ENCODE peak calls at places on chromosomes 6 and 20, in six cellular contexts. P is GM23338, Z is K562, L is heart right ventricle, C is A549, D is lower lobe of right lung. M is an unnamed sample.

GRCh38 chr6:111011360-111012142 is 29.7 kb downstream of the RPF2 start:
- DNase-seq in P (peak; percentile 64), Z (no peak), L (no peak), C (peak; percentile 30), D (no peak), M (peak; percentile 67)

GRCh38 chr20:792248-792647 is 23.9 kb upstream of the SLC52A3 start:
- DNase-seq in P (peak; percentile 32), Z (no peak), L (no peak), C (no peak), D (no peak), M (no peak)

GRCh38 chr6:21500894-21501293 is 92.7 kb upstream of the SOX4 start:
- DNase-seq in P (no peak), Z (no peak), L (no peak), C (no peak), D (no peak), M (no peak)

GRCh38 chr6:126600258-126600916 is 260.5 kb downstream of the CENPW start:
- DNase-seq in P (no peak), Z (no peak), L (no peak), C (no peak), D (no peak), M (no peak)

GRCh38 chr20:59518881-59519706 is 85.2 kb upstream of the PHACTR3 start:
- DNase-seq in P (peak; percentile 85), Z (peak; percentile 57), L (no peak), C (peak; percentile 65), D (no peak), M (peak; percentile 63)

GRCh38 chr6:16757332-16757731 is 3.9 kb downstream of the ATXN1 start:
- DNase-seq in P (no peak), Z (no peak), L (no peak), C (no peak), D (no peak), M (peak; percentile 52)

GRCh38 chr20:11851646-11852045 is 66.0 kb upstream of the BTBD3 start:
- DNase-seq in P (no peak), Z (no peak), L (no peak), C (no peak), D (no peak), M (no peak)

GRCh38 chr20:44011251-44011940 is 96.7 kb downstream of the TOX2 start:
- DNase-seq in P (no peak), Z (no peak), L (no peak), C (no peak), D (no peak), M (peak; percentile 46)

GRCh38 chr20:32623667-32624157 is 38.6 kb upstream of the NOL4L start:
- DNase-seq in P (peak; percentile 82), Z (no peak), L (no peak), C (no peak), D (no peak), M (no peak)

GRCh38 chr6:111918825-111919224 is 45.6 kb upstream of the FYN start:
- DNase-seq in P (no peak), Z (no peak), L (peak; percentile 8), C (no peak), D (no peak), M (no peak)

GRCh38 chr6:42093582-42094329 is 43.4 kb downstream of the TAF8 start:
- DNase-seq in P (peak; percentile 77), Z (peak; percentile 67), L (no peak), C (no peak), D (no peak), M (no peak)

GRCh38 chr20:1811621-1812498 is 83.3 kb upstream of the SIRPA start:
- DNase-seq in P (peak; percentile 56), Z (no peak), L (no peak), C (peak; percentile 25), D (no peak), M (no peak)

GRCh38 chr6:142706200-142706599 is 238.8 kb downstream of the HIVEP2 start:
- DNase-seq in P (no peak), Z (no peak), L (no peak), C (no peak), D (no peak), M (no peak)

GRCh38 chr20:37075932-37076685 is 19.7 kb downstream of the RBL1 start:
- DNase-seq in P (no peak), Z (no peak), L (no peak), C (no peak), D (no peak), M (no peak)

GRCh38 chr6:80165143-80165542 is 58.7 kb downstream of the BCKDHB start:
- DNase-seq in P (no peak), Z (no peak), L (no peak), C (no peak), D (no peak), M (no peak)

GRCh38 chr20:60453847-60454246 is 495.6 kb downstream of the CDH26 start:
- DNase-seq in P (peak; percentile 44), Z (no peak), L (no peak), C (no peak), D (no peak), M (no peak)

GRCh38 chr6:100719883-100720682 is 161.0 kb downstream of the ASCC3 start:
- DNase-seq in P (peak; percentile 33), Z (no peak), L (no peak), C (peak; percentile 34), D (no peak), M (peak; percentile 51)

DNA sequence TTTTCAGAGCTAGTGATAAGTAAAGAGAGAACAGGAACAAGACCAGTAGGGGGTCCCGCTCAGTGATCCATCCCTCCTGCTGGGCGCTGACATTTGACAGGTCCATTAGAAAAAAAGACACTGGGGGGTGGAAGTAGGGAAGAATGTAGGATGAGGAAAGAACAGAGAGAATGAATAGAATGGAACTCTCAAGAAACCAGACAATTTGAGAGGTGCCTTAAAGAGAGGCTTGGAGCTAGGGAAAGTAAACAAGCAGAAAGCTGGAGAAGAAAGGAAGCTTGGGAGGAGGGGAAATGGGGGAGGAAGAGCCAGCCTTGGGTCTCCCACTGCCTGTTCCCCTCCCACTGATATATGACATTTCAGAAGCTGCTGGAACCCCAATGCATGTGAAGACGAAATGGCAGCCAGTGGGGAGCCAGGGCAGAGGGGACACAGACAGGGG is 8.4 kb downstream of the GABBR1 start:
- DNase-seq in P (peak; percentile 58), Z (no peak), L (no peak), C (no peak), D (no peak), M (peak; percentile 88)
- H3K4me3 ChIP-seq in P (peak overlapping the region; percentile 96), Z (no peak overlapping the region), L (no peak overlapping the region), C (no peak overlapping the region), D (no peak overlapping the region), M (peak overlapping the region; percentile 90)

GRCh38 chr6:108635505-108636226 is 74.9 kb downstream of the FOXO3 start:
- DNase-seq in P (no peak), Z (no peak), L (no peak), C (no peak), D (peak; percentile 74), M (no peak)
- H3K4me1 ChIP-seq in P (peaks cover 47% of the 10 kb centered on the region), Z (no peaks in the 10 kb centered on the region), L (peaks cover 85% of the 10 kb centered on the region), C (no peaks in the 10 kb centered on the region), D (peaks cover 67% of the 10 kb centered on the region), M (no peaks in the 10 kb centered on the region)

GRCh38 chr6:71250050-71250689 is 38.4 kb upstream of the OGFRL1 start:
- DNase-seq in P (peak; percentile 29), Z (no peak), L (peak; percentile 29), C (peak; percentile 16), D (no peak), M (peak; percentile 91)

GRCh38 chr6:71246596-71246995 is 42.0 kb upstream of the OGFRL1 start:
- DNase-seq in P (no peak), Z (no peak), L (no peak), C (no peak), D (no peak), M (no peak)

GRCh38 chr6:71245265-71246049 is 43.2 kb upstream of the OGFRL1 start:
- DNase-seq in P (no peak), Z (no peak), L (no peak), C (no peak), D (no peak), M (no peak)

GRCh38 chr6:71248866-71249265 is 39.7 kb upstream of the OGFRL1 start:
- DNase-seq in P (no peak), Z (no peak), L (no peak), C (no peak), D (no peak), M (no peak)

GRCh38 chr6:71248306-71248705 is 40.3 kb upstream of the OGFRL1 start:
- DNase-seq in P (peak; percentile 41), Z (no peak), L (peak; percentile 9), C (peak; percentile 84), D (no peak), M (peak; percentile 82)
- TF ChIP-seq CTCF in P (no peak), Z (no peak), L (no peak), C (no peak), D (no peak), M (no peak)

DNA sequence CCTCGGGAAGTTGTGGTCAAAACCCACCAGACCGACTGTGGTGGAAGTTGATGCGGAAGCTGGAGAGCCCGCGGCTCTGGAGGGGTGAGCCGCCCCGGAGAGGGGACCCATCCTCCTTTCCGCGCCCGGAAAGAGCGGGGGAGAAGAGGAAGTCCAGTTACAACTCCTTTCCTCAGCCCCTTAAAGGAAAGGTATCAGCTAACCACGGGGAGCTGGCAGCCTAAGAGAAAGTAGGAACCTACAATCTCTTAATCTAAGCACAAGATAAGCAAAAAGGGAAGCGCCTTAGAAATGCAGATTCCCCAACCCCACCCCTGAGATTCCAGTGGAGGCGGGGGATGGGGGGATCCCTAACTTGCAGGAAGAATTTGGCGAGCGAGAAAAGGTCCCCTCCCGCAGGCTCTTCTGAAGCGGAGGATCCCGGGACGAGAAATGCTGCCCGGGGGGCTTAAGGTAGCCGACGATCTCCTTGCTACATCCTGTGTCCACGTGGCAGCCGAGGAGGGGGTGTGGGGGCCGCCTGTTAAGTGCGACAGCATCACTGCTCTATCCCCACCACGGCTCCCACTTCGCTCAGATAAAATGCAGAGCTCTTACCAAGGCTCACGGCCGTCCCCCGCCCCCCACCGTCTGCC is 87.6 kb downstream of the ZFP64 start:
- DNase-seq in P (peak; percentile 85), Z (no peak), L (no peak), C (no peak), D (no peak), M (peak; percentile 42)
- H3K4me3 ChIP-seq in P (peak overlapping the region; percentile 84), Z (no peak overlapping the region), L (no peak overlapping the region), C (peak overlapping the region; percentile 53), D (peak overlapping the region; percentile 42), M (peak overlapping the region; percentile 67)

GRCh38 chr6:56955171-56956155 is 556 bp downstream of the BEND6 start:
- DNase-seq in P (peak; percentile 98), Z (peak; percentile 86), L (peak; percentile 76), C (peak; percentile 90), D (peak; percentile 81), M (peak; percentile 92)

GRCh38 chr6:56958481-56958880 is 3.6 kb downstream of the BEND6 start:
- DNase-seq in P (no peak), Z (no peak), L (no peak), C (no peak), D (no peak), M (no peak)

GRCh38 chr6:56957856-56958255 is 2.9 kb downstream of the BEND6 start:
- DNase-seq in P (no peak), Z (no peak), L (no peak), C (no peak), D (no peak), M (no peak)

GRCh38 chr6:56954389-56955170 is at the start of gene BEND6:
- DNase-seq in P (peak; percentile 78), Z (peak; percentile 88), L (peak; percentile 13), C (peak; percentile 72), D (peak; percentile 49), M (peak; percentile 86)

GRCh38 chr6:56956481-56956880 is 1.6 kb downstream of the BEND6 start:
- DNase-seq in P (peak; percentile 17), Z (no peak), L (no peak), C (no peak), D (no peak), M (no peak)
- H3K4me1 ChIP-seq in P (peaks cover 16% of the 10 kb centered on the region), Z (peaks cover 13% of the 10 kb centered on the region), L (peaks cover 19% of the 10 kb centered on the region), C (peaks cover 38% of the 10 kb centered on the region), D (peaks cover 22% of the 10 kb centered on the region), M (peaks cover 8% of the 10 kb centered on the region)